ENCODE peak calls at places on chromosome 16, in nine cellular contexts. S is fibroblast of lung, G is fibroblast of villous mesenchyme, D is adrenal gland, C is A673, N is transverse colon, J is AG04450, Y is neural progenitor cell, M is colonic mucosa. O is an unnamed sample.

GRCh38 chr16:13994239-13995106 is 74.5 kb downstream of the ERCC4 start:
- DNase-seq in S (peak), G (no peak), D (no peak), C (no peak), N (no peak), J (no peak), Y (no peak), M (no peak), O (no peak)

GRCh38 chr16:64206877-64207276 is 915.0 kb downstream of the CDH11 start:
- DNase-seq in S (peak), G (no peak), D (no peak), C (peak), N (no peak), J (no peak), Y (peak), M (no peak), O (peak)

GRCh38 chr16:27402569-27402963 is 592 bp downstream of the IL21R start:
- DNase-seq in S (no peak), G (no peak), D (no peak), C (no peak), N (no peak), J (no peak), Y (no peak), M (no peak), O (no peak)

GRCh38 chr16:58054289-58054688 is 28.7 kb downstream of the MMP15 start:
- DNase-seq in S (no peak), G (no peak), D (no peak), C (no peak), N (no peak), J (no peak), Y (no peak), M (no peak), O (no peak)

GRCh38 chr16:54538241-54538640 is 251.7 kb upstream of the IRX3 start:
- DNase-seq in S (no peak), G (no peak), D (no peak), C (peak), N (no peak), J (no peak), Y (peak), M (no peak), O (no peak)

GRCh38 chr16:83113317-83113716 is 486.5 kb downstream of the CDH13 start:
- DNase-seq in S (peak), G (peak), D (peak), C (peak), N (no peak), J (no peak), Y (peak), M (no peak), O (peak)

GRCh38 chr16:11783319-11784047 is 13.6 kb downstream of the ZC3H7A start:
- DNase-seq in S (peak), G (peak), D (no peak), C (no peak), N (no peak), J (no peak), Y (no peak), M (peak), O (peak)

GRCh38 chr16:57186630-57187507 is 740 bp downstream of the RSPRY1 start:
- DNase-seq in S (peak), G (peak), D (peak), C (peak), N (peak), J (no peak), Y (peak), M (peak), O (no peak)

GRCh38 chr16:81384006-81384405 is 60.6 kb upstream of the CMIP start:
- DNase-seq in S (no peak), G (peak), D (no peak), C (peak), N (no peak), J (no peak), Y (peak), M (no peak), O (peak)

GRCh38 chr16:50535506-50536257 is 12.5 kb upstream of the NKD1 start:
- DNase-seq in S (no peak), G (no peak), D (no peak), C (no peak), N (no peak), J (no peak), Y (no peak), M (no peak), O (no peak)

GRCh38 chr16:31472559-31473203 is 729 bp downstream of the TGFB1I1 start:
- DNase-seq in S (peak), G (peak), D (peak), C (peak), N (peak), J (peak), Y (peak), M (peak), O (peak)

GRCh38 chr16:11208916-11209665 is 46.9 kb downstream of the SOCS1 start:
- DNase-seq in S (no peak), G (no peak), D (no peak), C (no peak), N (no peak), J (no peak), Y (no peak), M (no peak), O (peak)

GRCh38 chr16:20799599-20799998 is 6.7 kb downstream of the ERI2 start:
- DNase-seq in S (peak), G (peak), D (no peak), C (peak), N (no peak), J (no peak), Y (peak), M (no peak), O (peak)

GRCh38 chr16:50389900-50390896 is 21.4 kb upstream of the BRD7 start:
- DNase-seq in S (no peak), G (no peak), D (no peak), C (no peak), N (no peak), J (no peak), Y (no peak), M (no peak), O (no peak)

GRCh38 chr16:82031116-82032084 is 3.7 kb upstream of the HSD17B2 start:
- DNase-seq in S (peak), G (peak), D (peak), C (peak), N (no peak), J (peak), Y (peak), M (peak), O (peak)

GRCh38 chr16:88695218-88695617 is 8.9 kb upstream of the SNAI3 start:
- DNase-seq in S (no peak), G (no peak), D (no peak), C (no peak), N (no peak), J (no peak), Y (no peak), M (no peak), O (no peak)

GRCh38 chr16:3735541-3735940 is 18.2 kb upstream of the TRAP1 start:
- DNase-seq in S (no peak), G (no peak), D (no peak), C (no peak), N (no peak), J (no peak), Y (no peak), M (no peak), O (no peak)

GRCh38 chr16:68146583-68146982 is 61.4 kb downstream of the NFATC3 start:
- DNase-seq in S (peak), G (peak), D (no peak), C (peak), N (no peak), J (peak), Y (no peak), M (no peak), O (peak)

GRCh38 chr16:68369697-68370096 is 58.9 kb downstream of the PRMT7 start:
- DNase-seq in S (no peak), G (no peak), D (no peak), C (no peak), N (peak), J (no peak), Y (no peak), M (no peak), O (no peak)

GRCh38 chr16:8493885-8494487 is 96.3 kb downstream of the TMEM114 start:
- DNase-seq in S (no peak), G (no peak), D (no peak), C (no peak), N (no peak), J (no peak), Y (peak), M (no peak), O (no peak)

GRCh38 chr16:3490911-3491629 is 4.2 kb downstream of the C16orf90 start:
- DNase-seq in S (no peak), G (no peak), D (peak), C (no peak), N (no peak), J (no peak), Y (no peak), M (no peak), O (no peak)

GRCh38 chr16:35258381-35258780 is 1799.0 kb downstream of the TP53TG3F start:
- DNase-seq in S (no peak), G (no peak), D (no peak), C (no peak), N (no peak), J (no peak), Y (no peak), M (no peak), O (no peak)

GRCh38 chr16:75481475-75481874 is 13.8 kb downstream of the CHST6 start:
- DNase-seq in S (no peak), G (no peak), D (no peak), C (no peak), N (no peak), J (no peak), Y (no peak), M (no peak), O (no peak)

GRCh38 chr16:14249291-14250032 is 178.3 kb downstream of the MRTFB start:
- DNase-seq in S (peak), G (peak), D (peak), C (peak), N (peak), J (no peak), Y (peak), M (peak), O (peak)

GRCh38 chr16:4460936-4461249 is 13.5 kb downstream of the NMRAL1 start:
- DNase-seq in S (no peak), G (no peak), D (no peak), C (no peak), N (no peak), J (no peak), Y (no peak), M (no peak), O (no peak)

DNA sequence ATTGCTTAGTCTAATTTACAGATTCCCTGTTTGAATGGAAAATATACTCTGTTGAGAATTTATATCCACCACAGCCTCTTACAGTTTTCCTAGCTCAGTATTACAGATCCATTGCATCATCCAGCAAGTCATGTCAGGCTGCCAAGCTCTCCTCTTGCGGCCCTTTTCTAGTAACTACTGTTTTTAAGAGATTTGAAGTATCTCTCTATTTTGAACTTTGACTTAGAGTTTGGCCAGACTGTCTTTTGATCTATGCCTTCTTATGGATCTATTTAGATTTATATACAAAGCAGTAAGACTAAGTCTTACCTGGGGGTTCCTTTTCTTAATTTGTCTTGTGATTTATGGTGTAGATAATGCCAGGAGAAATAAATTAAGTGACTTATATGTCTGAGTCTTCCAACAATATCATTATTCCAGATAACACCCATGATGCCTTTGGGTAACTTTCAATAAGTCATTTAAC is 53.1 kb upstream of the ABCC11 start:
- DNase-seq in S (peak), G (peak), D (peak), C (peak), N (no peak), J (peak), Y (no peak), M (no peak), O (peak)
- H3K4me3 ChIP-seq in S (no peak), G (no peak), D (no peak), C (no peak), N (no peak), J (no peak), Y (no peak), M (no peak), O (no peak)

DNA sequence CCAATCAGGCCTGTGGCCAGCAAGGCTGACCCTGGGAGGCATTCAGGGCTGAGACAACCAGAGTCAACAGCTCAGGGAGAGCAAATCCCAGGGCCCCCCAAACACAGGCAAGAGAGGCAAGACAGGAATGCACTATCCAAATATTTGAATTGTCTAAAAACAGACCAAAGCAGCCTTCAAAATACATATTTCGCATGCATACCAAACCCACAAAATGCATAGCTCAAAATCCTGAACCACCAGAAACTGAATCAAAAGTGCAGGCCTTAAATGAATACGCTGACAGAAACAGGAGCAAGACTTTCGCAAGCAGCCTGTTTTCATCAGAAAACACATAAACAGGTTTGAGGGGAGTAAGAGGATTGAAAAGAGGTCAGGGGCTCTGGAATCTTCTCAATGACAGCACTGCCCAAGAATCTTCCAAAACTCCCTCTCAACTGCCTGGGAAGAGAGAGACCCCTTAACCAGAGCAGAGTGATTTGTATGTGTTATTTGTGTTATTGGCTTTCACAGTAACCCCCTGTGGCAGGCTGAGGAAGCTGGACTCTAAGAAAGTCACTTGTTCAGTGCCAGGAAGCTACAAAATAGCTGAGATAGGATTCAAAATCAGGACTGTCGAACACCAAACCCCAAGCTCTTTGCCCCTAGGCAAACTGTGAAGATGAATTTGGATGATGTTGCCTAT is 213.5 kb upstream of the CDH5 start:
- DNase-seq in S (peak), G (peak), D (no peak), C (no peak), N (no peak), J (peak), Y (no peak), M (no peak), O (peak)
- TF ChIP-seq CTCF in S (no peak), G (peak), D (no peak), C (no peak), N (no peak), J (peak), Y (no peak), M (no peak), O (no peak)

GRCh38 chr16:2004795-2005517 is 4.7 kb downstream of the ZNF598 start:
- DNase-seq in S (no peak), G (no peak), D (no peak), C (no peak), N (no peak), J (no peak), Y (no peak), M (no peak), O (no peak)

GRCh38 chr16:2002406-2003230 is 7.0 kb downstream of the ZNF598 start:
- DNase-seq in S (no peak), G (no peak), D (no peak), C (no peak), N (no peak), J (no peak), Y (peak), M (no peak), O (no peak)

GRCh38 chr16:2005646-2006045 is 4.0 kb downstream of the ZNF598 start:
- DNase-seq in S (no peak), G (no peak), D (no peak), C (peak), N (no peak), J (no peak), Y (no peak), M (no peak), O (no peak)

GRCh38 chr16:2003231-2003826 is 6.3 kb downstream of the ZNF598 start:
- DNase-seq in S (no peak), G (no peak), D (no peak), C (no peak), N (no peak), J (no peak), Y (peak), M (no peak), O (no peak)

DNA sequence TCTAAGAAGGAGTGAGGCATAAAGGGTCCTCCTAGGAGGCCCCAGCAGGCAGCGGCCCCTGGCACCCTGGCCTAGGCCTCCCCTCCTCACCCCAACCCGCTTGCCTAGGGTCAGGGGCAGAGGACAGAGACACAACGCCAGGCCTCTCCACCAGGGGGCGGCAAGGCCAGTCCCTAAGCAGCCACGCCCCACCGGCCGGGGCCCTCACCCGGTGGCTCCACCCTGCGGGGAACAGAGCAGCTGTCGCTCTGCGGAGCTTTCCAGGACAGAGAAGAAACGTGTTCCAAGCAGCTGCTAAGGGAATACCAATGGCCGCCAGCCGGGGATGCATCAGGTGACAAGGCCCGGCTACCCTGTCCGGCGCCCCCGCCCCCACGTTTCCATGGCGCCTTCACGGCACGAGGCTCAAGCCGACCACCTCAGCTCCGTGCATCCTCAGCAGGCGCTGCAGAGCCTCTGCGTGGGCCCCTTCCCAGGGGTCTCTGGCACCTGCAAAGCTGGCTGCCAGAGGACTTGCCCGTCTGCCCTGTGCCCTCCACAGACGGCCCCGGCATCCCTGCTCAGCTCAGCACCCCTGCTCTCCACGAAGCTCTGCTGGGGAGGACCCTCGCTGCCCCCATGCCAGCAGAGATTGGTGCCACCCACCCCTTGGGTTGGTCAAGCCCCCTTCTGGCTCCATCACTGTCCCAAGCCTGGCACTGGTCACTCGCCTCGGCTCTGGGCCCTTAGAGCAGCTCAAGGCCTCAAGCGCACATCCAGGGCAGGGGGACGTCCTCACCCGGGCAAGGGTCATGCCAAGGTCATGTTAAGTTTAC is 5.6 kb downstream of the ZNF598 start:
- DNase-seq in S (peak), G (peak), D (peak), C (peak), N (peak), J (peak), Y (peak), M (peak), O (peak)
- H3K4me3 ChIP-seq in S (no peak), G (no peak), D (no peak), C (no peak), N (peak), J (peak), Y (peak), M (no peak), O (no peak)

GRCh38 chr16:28975158-28975603 is 603 bp downstream of the SPNS1 start:
- DNase-seq in S (no peak), G (no peak), D (no peak), C (no peak), N (no peak), J (no peak), Y (peak), M (no peak), O (no peak)

GRCh38 chr16:28981517-28981916 is 3.3 kb upstream of the LAT start:
- DNase-seq in S (no peak), G (no peak), D (no peak), C (peak), N (no peak), J (no peak), Y (peak), M (peak), O (peak)

GRCh38 chr16:28980929-28981328 is 3.9 kb upstream of the LAT start:
- DNase-seq in S (no peak), G (no peak), D (no peak), C (no peak), N (no peak), J (no peak), Y (no peak), M (no peak), O (no peak)

GRCh38 chr16:28974437-28975157 is at the start of gene SPNS1:
- DNase-seq in S (peak), G (peak), D (peak), C (peak), N (peak), J (peak), Y (peak), M (peak), O (peak)

DNA sequence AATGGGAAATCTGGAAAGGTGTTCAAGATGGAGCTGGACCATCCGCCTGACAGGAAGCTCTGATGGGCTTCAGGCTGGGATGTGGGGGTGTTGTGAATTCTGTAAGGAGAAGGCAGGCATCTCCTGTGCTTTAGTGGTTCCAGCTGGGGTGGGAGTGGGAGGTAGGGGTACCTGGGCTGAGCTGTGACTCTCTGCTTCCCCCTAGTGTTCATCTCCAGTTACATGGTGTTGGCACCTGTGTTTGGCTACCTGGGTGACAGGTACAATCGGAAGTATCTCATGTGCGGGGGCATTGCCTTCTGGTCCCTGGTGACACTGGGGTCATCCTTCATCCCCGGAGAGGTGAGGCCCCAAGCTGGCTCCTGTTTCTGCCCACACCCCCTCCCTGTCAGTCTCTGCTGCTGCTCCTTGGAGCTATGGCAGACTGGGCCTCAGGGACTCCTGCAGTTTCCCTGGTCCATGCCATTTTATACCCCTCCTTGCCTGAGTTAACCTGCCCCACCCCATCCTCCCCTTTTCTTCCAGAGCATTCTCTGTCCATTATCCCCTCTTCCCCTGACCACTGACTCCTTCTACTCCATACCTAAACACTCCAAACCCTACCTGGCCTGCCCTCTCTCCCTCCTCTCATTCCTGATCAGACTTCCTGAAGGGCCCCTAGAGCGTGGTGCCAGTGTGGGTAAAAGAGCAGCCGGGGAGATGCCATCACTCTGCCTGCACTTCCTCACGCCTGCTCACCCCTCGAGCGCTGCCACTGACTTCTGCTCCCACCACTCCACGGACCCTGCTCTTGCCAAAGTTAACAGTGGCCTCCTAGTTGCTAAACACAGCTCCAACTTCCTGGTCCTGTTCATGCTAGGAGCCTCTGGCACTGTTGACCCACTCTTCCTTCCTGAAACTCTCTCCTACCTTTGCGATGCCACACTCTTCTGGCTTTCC is 3.4 kb downstream of the SPNS1 start:
- DNase-seq in S (no peak), G (no peak), D (no peak), C (no peak), N (no peak), J (no peak), Y (peak), M (peak), O (no peak)
- TF ChIP-seq CTCF in S (peak), G (peak), D (peak), C (peak), N (peak), J (peak), Y (peak), M (peak), O (peak)